ENCODE peak calls at places on chromosome 18, in seven cellular contexts. Y, M, J, V, G, C and A are unnamed samples.

GRCh38 chr18:9475643-9476580 is 599 bp downstream of the RALBP1 start:
- DNase-seq in Y (peak), M (no peak), J (no peak), V (no peak), G (peak), C (peak), A (peak)

GRCh38 chr18:11043694-11044093 is 105.7 kb downstream of the PIEZO2 start:
- DNase-seq in Y (no peak), M (no peak), J (peak), V (no peak), G (no peak), C (no peak), A (no peak)

GRCh38 chr18:23810396-23810795 is 121.1 kb downstream of the LAMA3 start:
- DNase-seq in Y (no peak), M (no peak), J (no peak), V (no peak), G (peak), C (no peak), A (no peak)

GRCh38 chr18:389658-390357 is 110.7 kb downstream of the COLEC12 start:
- DNase-seq in Y (no peak), M (no peak), J (no peak), V (no peak), G (no peak), C (no peak), A (peak)

GRCh38 chr18:73842795-73843394 is 304.7 kb downstream of the FBXO15 start:
- DNase-seq in Y (peak), M (no peak), J (peak), V (no peak), G (peak), C (no peak), A (peak)

GRCh38 chr18:48868468-48869466 is 82.0 kb downstream of the SMAD7 start:
- DNase-seq in Y (no peak), M (no peak), J (peak), V (no peak), G (peak), C (no peak), A (peak)

GRCh38 chr18:23936371-23936958 is 78.1 kb upstream of the TTC39C start:
- DNase-seq in Y (no peak), M (no peak), J (peak), V (no peak), G (no peak), C (no peak), A (no peak)

GRCh38 chr18:13436596-13436995 is 218.0 kb downstream of the LDLRAD4 start:
- DNase-seq in Y (no peak), M (no peak), J (no peak), V (no peak), G (no peak), C (no peak), A (no peak)

GRCh38 chr18:49591271-49591670 is 29.4 kb downstream of the LIPG start:
- DNase-seq in Y (no peak), M (no peak), J (no peak), V (no peak), G (no peak), C (no peak), A (peak)

GRCh38 chr18:12253517-12254136 is 534 bp upstream of the CIDEA start:
- DNase-seq in Y (no peak), M (no peak), J (no peak), V (no peak), G (no peak), C (no peak), A (no peak)

GRCh38 chr18:58507881-58508280 is 121.0 kb downstream of the ALPK2 start:
- DNase-seq in Y (no peak), M (no peak), J (no peak), V (no peak), G (no peak), C (no peak), A (no peak)

GRCh38 chr18:48915621-48916425 is 34.9 kb downstream of the SMAD7 start:
- DNase-seq in Y (no peak), M (no peak), J (no peak), V (no peak), G (no peak), C (peak), A (no peak)

GRCh38 chr18:35917043-35917442 is 55.4 kb upstream of the RMP24 start:
- DNase-seq in Y (no peak), M (no peak), J (no peak), V (no peak), G (no peak), C (no peak), A (no peak)

GRCh38 chr18:58190842-58191530 is 147.0 kb downstream of the NEDD4L start:
- DNase-seq in Y (no peak), M (no peak), J (no peak), V (no peak), G (no peak), C (no peak), A (no peak)

GRCh38 chr18:38076346-38077053 is 510.9 kb upstream of the CELF4 start:
- DNase-seq in Y (no peak), M (no peak), J (no peak), V (no peak), G (no peak), C (no peak), A (no peak)

GRCh38 chr18:80210312-80211083 is 36.8 kb downstream of the PARD6G start:
- DNase-seq in Y (no peak), M (no peak), J (peak), V (no peak), G (no peak), C (no peak), A (peak)

GRCh38 chr18:41206341-41206740 is 748.7 kb upstream of the PIK3C3 start:
- DNase-seq in Y (no peak), M (no peak), J (no peak), V (no peak), G (no peak), C (no peak), A (no peak)

GRCh38 chr18:23822590-23823385 is 133.5 kb downstream of the LAMA3 start:
- DNase-seq in Y (no peak), M (no peak), J (no peak), V (no peak), G (no peak), C (no peak), A (no peak)

GRCh38 chr18:13551841-13552733 is 174.3 kb downstream of the FAM210A start:
- DNase-seq in Y (no peak), M (no peak), J (no peak), V (no peak), G (no peak), C (peak), A (no peak)

GRCh38 chr18:76667603-76668002 is 154.8 kb upstream of the ZNF236 start:
- DNase-seq in Y (no peak), M (no peak), J (no peak), V (no peak), G (no peak), C (no peak), A (no peak)

GRCh38 chr18:11689031-11689971 is at the start of gene GNAL:
- DNase-seq in Y (peak), M (peak), J (peak), V (peak), G (peak), C (peak), A (peak)

GRCh38 chr18:31773774-31774476 is 13.2 kb upstream of the SLC25A52 start:
- DNase-seq in Y (no peak), M (no peak), J (peak), V (no peak), G (no peak), C (no peak), A (no peak)

GRCh38 chr18:2173464-2173863 is 397.8 kb downstream of the METTL4 start:
- DNase-seq in Y (peak), M (no peak), J (no peak), V (peak), G (no peak), C (no peak), A (peak)

GRCh38 chr18:67104700-67105284 is 411.7 kb downstream of the DSEL start:
- DNase-seq in Y (peak), M (no peak), J (peak), V (peak), G (peak), C (no peak), A (peak)

GRCh38 chr18:76613058-76613457 is 118.0 kb upstream of the ZNF516 start:
- DNase-seq in Y (no peak), M (no peak), J (no peak), V (no peak), G (no peak), C (no peak), A (no peak)

GRCh38 chr18:13726228-13726971 is at the start of the genes FAM210A and RNMT:
- DNase-seq in Y (peak), M (peak), J (peak), V (peak), G (peak), C (peak), A (peak)

GRCh38 chr18:76452357-76452756 is 42.7 kb downstream of the ZNF516 start:
- DNase-seq in Y (no peak), M (no peak), J (no peak), V (no peak), G (no peak), C (no peak), A (peak)